ENCODE peak calls at places on chromosomes 6 and 20, in six cellular contexts. N is GDM1; Y is stimulated activated CD4-positive, alpha-beta T cell treated with anti-CD3 and anti-CD28 coated beads, Interleukin-15, amount 100 ng/mL, for 1 hour; D is choroid plexus epithelial cell; G is T follicular helper cell; P is esophagus squamous epithelium. W is an unnamed sample.
A peak's percentile ranks its signal among the peaks of the same experiment; 100 is the strongest.

GRCh38 chr6:1020133-1020532 is 291.8 kb upstream of the FOXQ1 start:
- DNase-seq in N (no peak), P (no peak), G (no peak), Y (no peak), D (no peak), W (no peak)

GRCh38 chr6:111614833-111615582 is 9.3 kb upstream of the TRAF3IP2 start:
- DNase-seq in N (no peak), P (no peak), Y (no peak), D (no peak), G (no peak), W (no peak)

GRCh38 chr20:2132461-2132901 is 30.9 kb downstream of the STK35 start:
- DNase-seq in Y (no peak), G (no peak), N (no peak), P (no peak), D (no peak), W (no peak)

GRCh38 chr6:142746524-142746923 is 198.5 kb downstream of the HIVEP2 start:
- DNase-seq in P (no peak), D (peak; percentile 49), N (no peak), Y (no peak), G (peak; percentile 23), W (no peak)

GRCh38 chr6:28777147-28777461 is 146.7 kb downstream of the TRIM27 start:
- DNase-seq in D (no peak), N (no peak), Y (no peak), P (no peak), G (no peak), W (no peak)

GRCh38 chr20:32737371-32738223 is 5.7 kb downstream of the COMMD7 start:
- DNase-seq in N (no peak), D (peak; percentile 81), G (no peak), P (no peak), Y (no peak), W (no peak)

GRCh38 chr20:58612021-58612700 is 38.9 kb upstream of the STX16 start:
- DNase-seq in N (no peak), D (peak; percentile 37), P (no peak), G (no peak), Y (no peak), W (no peak)

GRCh38 chr6:20031342-20031741 is 180.9 kb downstream of the MBOAT1 start:
- DNase-seq in P (no peak), G (no peak), N (no peak), Y (no peak), D (no peak), W (no peak)

GRCh38 chr6:39389372-39389767 is 66.9 kb upstream of the KCNK16 start:
- DNase-seq in Y (no peak), N (no peak), G (no peak), D (peak; percentile 58), P (no peak), W (no peak)

GRCh38 chr6:161922631-161923119 is 648.8 kb upstream of the AGPAT4 start:
- DNase-seq in P (no peak), Y (no peak), N (peak; percentile 6), D (peak; percentile 84), G (no peak), W (peak; percentile 70)

GRCh38 chr6:157229733-157230132 is 93.6 kb downstream of the TMEM242 start:
- DNase-seq in N (no peak), G (no peak), P (no peak), Y (no peak), D (no peak), W (peak; percentile 22)

GRCh38 chr6:143629104-143630080 is 48.4 kb upstream of the PHACTR2 start:
- DNase-seq in N (no peak), Y (no peak), G (no peak), P (no peak), D (no peak), W (no peak)

GRCh38 chr6:135938588-135939215 is 87.2 kb downstream of the PDE7B start:
- DNase-seq in Y (no peak), G (no peak), N (no peak), P (no peak), D (peak; percentile 78), W (peak; percentile 57)

GRCh38 chr6:22717906-22718305 is 148.5 kb downstream of the HDGFL1 start:
- DNase-seq in Y (no peak), G (no peak), P (no peak), N (no peak), D (no peak), W (no peak)

GRCh38 chr6:52284460-52285173 is at the start of gene MCM3:
- DNase-seq in Y (peak; percentile 91), G (peak; percentile 89), P (peak; percentile 90), D (peak; percentile 100), N (peak; percentile 99), W (peak; percentile 98)

GRCh38 chr6:161830866-161831600 is 557.2 kb upstream of the AGPAT4 start:
- DNase-seq in N (no peak), Y (no peak), D (no peak), G (no peak), P (no peak), W (no peak)